ENCODE peak calls at places on chromosomes 13 and 19, in nine cellular contexts. One of them, this sample, is unnamed. For H3K4me1, the result is how much of the 10 kb centered on the place peaks cover.

GRCh38 chr19:41352609-41353465 is 885 bp downstream of the TGFB1 start:
- DNase-seq in A673: peak
- DNase-seq in GM23338: peak
- DNase-seq in MM.1S: peak
- DNase-seq in mucosa of descending colon: peak
- DNase-seq in OCI-LY7: peak
- DNase-seq in breast epithelium: no peak
- DNase-seq in tibial artery: peak
- DNase-seq in aorta: peak
- DNase-seq in this sample: peak

GRCh38 chr19:50002386-50002960 is 22.7 kb downstream of the VRK3 start:
- DNase-seq in A673: no peak
- DNase-seq in GM23338: no peak
- DNase-seq in MM.1S: no peak
- DNase-seq in mucosa of descending colon: no peak
- DNase-seq in OCI-LY7: no peak
- DNase-seq in breast epithelium: no peak
- DNase-seq in tibial artery: no peak
- DNase-seq in aorta: no peak
- DNase-seq in this sample: no peak

GRCh38 chr19:58252102-58252685 is 23.5 kb downstream of the ZNF544 start:
- DNase-seq in A673: no peak
- DNase-seq in GM23338: peak
- DNase-seq in MM.1S: no peak
- DNase-seq in mucosa of descending colon: no peak
- DNase-seq in OCI-LY7: peak
- DNase-seq in breast epithelium: no peak
- DNase-seq in tibial artery: no peak
- DNase-seq in aorta: no peak
- DNase-seq in this sample: no peak

GRCh38 chr13:87147076-87147475 is 524.1 kb upstream of the SLITRK5 start:
- DNase-seq in A673: no peak
- DNase-seq in GM23338: no peak
- DNase-seq in MM.1S: no peak
- DNase-seq in mucosa of descending colon: no peak
- DNase-seq in OCI-LY7: no peak
- DNase-seq in breast epithelium: no peak
- DNase-seq in tibial artery: no peak
- DNase-seq in aorta: no peak
- DNase-seq in this sample: no peak

GRCh38 chr19:35347171-35347929 is at the start of gene FFAR1:
- DNase-seq in A673: no peak
- DNase-seq in GM23338: no peak
- DNase-seq in MM.1S: no peak
- DNase-seq in mucosa of descending colon: peak
- DNase-seq in OCI-LY7: peak
- DNase-seq in breast epithelium: peak
- DNase-seq in tibial artery: peak
- DNase-seq in aorta: peak
- DNase-seq in this sample: no peak

GRCh38 chr19:34974631-34975030 is 10.6 kb upstream of the ZNF792 start:
- DNase-seq in A673: peak
- DNase-seq in GM23338: no peak
- DNase-seq in MM.1S: no peak
- DNase-seq in mucosa of descending colon: no peak
- DNase-seq in OCI-LY7: no peak
- DNase-seq in breast epithelium: no peak
- DNase-seq in tibial artery: no peak
- DNase-seq in aorta: no peak
- DNase-seq in this sample: no peak

GRCh38 chr19:45179063-45179847 is 671 bp downstream of the BLOC1S3 start:
- DNase-seq in A673: peak
- DNase-seq in GM23338: no peak
- DNase-seq in MM.1S: peak
- DNase-seq in mucosa of descending colon: peak
- DNase-seq in OCI-LY7: no peak
- DNase-seq in breast epithelium: no peak
- DNase-seq in tibial artery: no peak
- DNase-seq in aorta: peak
- DNase-seq in this sample: no peak

GRCh38 chr13:46526763-46527162 is 26.2 kb upstream of the LRCH1 start:
- DNase-seq in A673: no peak
- DNase-seq in GM23338: no peak
- DNase-seq in MM.1S: no peak
- DNase-seq in mucosa of descending colon: no peak
- DNase-seq in OCI-LY7: no peak
- DNase-seq in breast epithelium: no peak
- DNase-seq in tibial artery: no peak
- DNase-seq in aorta: no peak
- DNase-seq in this sample: no peak

GRCh38 chr19:48413879-48414623 is 20.6 kb downstream of the GRIN2D start:
- DNase-seq in A673: no peak
- DNase-seq in GM23338: peak
- DNase-seq in MM.1S: no peak
- DNase-seq in mucosa of descending colon: no peak
- DNase-seq in OCI-LY7: no peak
- DNase-seq in breast epithelium: no peak
- DNase-seq in tibial artery: no peak
- DNase-seq in aorta: no peak
- DNase-seq in this sample: no peak

DNA sequence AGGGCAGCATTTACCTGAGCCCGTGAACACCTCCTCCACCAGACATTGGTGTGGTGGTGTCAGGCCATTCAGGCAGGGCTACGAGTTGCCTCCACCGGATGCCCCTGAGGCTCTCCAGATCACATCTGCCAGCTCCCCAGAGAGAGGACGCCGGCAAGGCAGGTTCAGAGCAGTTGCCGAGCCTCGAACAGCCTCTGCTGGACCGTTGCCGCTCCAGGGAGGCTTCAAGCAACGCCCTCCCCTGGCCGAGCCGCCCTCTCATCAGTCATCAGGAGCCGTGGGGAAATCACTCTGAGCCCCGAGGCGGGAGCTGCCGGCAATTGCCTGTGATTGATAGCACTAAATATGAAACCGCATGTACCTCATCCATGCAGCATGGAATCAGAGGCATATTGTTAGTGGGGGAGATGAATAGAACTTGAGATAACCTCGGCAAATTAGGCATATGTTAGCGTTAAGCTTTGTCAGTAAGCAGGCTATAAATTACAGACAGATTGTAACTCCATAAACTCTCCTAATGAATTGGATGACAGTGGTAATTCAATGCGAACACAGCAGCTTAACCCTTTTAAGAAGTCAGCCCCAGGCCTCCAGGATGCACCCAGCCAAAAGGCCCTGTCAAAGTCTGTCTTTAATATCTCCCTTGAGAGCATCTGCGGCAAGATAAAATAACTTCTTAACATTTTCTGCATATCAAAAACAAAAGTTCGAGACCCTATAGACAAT is 29.8 kb upstream of the SPACA7 start:
- DNase-seq in A673: peak
- DNase-seq in GM23338: peak
- DNase-seq in MM.1S: no peak
- DNase-seq in mucosa of descending colon: no peak
- DNase-seq in OCI-LY7: no peak
- DNase-seq in breast epithelium: no peak
- DNase-seq in tibial artery: peak
- DNase-seq in aorta: no peak
- DNase-seq in this sample: no peak
- H3K4me3 ChIP-seq in A673: no peak
- H3K4me3 ChIP-seq in GM23338: no peak
- H3K4me3 ChIP-seq in MM.1S: no peak
- H3K4me3 ChIP-seq in mucosa of descending colon: no peak
- H3K4me3 ChIP-seq in OCI-LY7: no peak
- H3K4me3 ChIP-seq in breast epithelium: no peak
- H3K4me3 ChIP-seq in tibial artery: no peak
- H3K4me3 ChIP-seq in aorta: no peak
- H3K4me3 ChIP-seq in this sample: no peak

GRCh38 chr13:112353856-112354255 is 22.3 kb upstream of the SPACA7 start:
- DNase-seq in A673: no peak
- DNase-seq in GM23338: no peak
- DNase-seq in MM.1S: no peak
- DNase-seq in mucosa of descending colon: no peak
- DNase-seq in OCI-LY7: no peak
- DNase-seq in breast epithelium: no peak
- DNase-seq in tibial artery: peak
- DNase-seq in aorta: no peak
- DNase-seq in this sample: no peak

GRCh38 chr13:112354330-112355273 is 21.6 kb upstream of the SPACA7 start:
- DNase-seq in A673: no peak
- DNase-seq in GM23338: no peak
- DNase-seq in MM.1S: no peak
- DNase-seq in mucosa of descending colon: no peak
- DNase-seq in OCI-LY7: no peak
- DNase-seq in breast epithelium: no peak
- DNase-seq in tibial artery: no peak
- DNase-seq in aorta: no peak
- DNase-seq in this sample: no peak

GRCh38 chr13:112349681-112350080 is 26.5 kb upstream of the SPACA7 start:
- DNase-seq in A673: no peak
- DNase-seq in GM23338: no peak
- DNase-seq in MM.1S: no peak
- DNase-seq in mucosa of descending colon: no peak
- DNase-seq in OCI-LY7: no peak
- DNase-seq in breast epithelium: no peak
- DNase-seq in tibial artery: peak
- DNase-seq in aorta: no peak
- DNase-seq in this sample: no peak

GRCh38 chr13:112350300-112350699 is 25.9 kb upstream of the SPACA7 start:
- DNase-seq in A673: no peak
- DNase-seq in GM23338: no peak
- DNase-seq in MM.1S: no peak
- DNase-seq in mucosa of descending colon: no peak
- DNase-seq in OCI-LY7: no peak
- DNase-seq in breast epithelium: no peak
- DNase-seq in tibial artery: peak
- DNase-seq in aorta: no peak
- DNase-seq in this sample: no peak

DNA sequence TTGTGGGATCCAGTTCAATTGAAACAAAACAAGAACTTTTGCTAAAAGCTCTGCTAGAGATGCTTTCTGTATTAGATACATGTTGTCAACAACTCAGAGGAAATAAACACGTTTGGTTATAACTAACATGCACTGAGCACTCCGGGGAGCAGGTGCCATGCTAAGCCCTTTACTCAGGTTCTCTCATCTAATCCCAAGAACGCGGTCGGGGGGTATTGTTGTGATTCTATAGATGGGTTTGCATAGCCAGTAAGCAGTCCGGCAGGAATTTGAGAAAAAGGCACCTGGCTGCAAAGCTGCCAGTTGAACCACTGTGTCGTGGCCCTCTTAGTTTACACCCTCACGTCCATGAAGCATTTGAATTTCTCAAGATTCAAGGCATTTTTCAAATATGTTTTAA is 24.3 kb upstream of the SPACA7 start:
- DNase-seq in A673: no peak
- DNase-seq in GM23338: no peak
- DNase-seq in MM.1S: no peak
- DNase-seq in mucosa of descending colon: no peak
- DNase-seq in OCI-LY7: no peak
- DNase-seq in breast epithelium: no peak
- DNase-seq in tibial artery: peak
- DNase-seq in aorta: no peak
- DNase-seq in this sample: no peak
- H3K4me1 ChIP-seq in A673: under half
- H3K4me1 ChIP-seq in GM23338: under half
- H3K4me1 ChIP-seq in MM.1S: under half
- H3K4me1 ChIP-seq in mucosa of descending colon: under half
- H3K4me1 ChIP-seq in OCI-LY7: under half
- H3K4me1 ChIP-seq in breast epithelium: under half
- H3K4me1 ChIP-seq in tibial artery: under half
- H3K4me1 ChIP-seq in aorta: under half
- H3K4me1 ChIP-seq in this sample: under half

GRCh38 chr13:59447846-59448620 is 715.7 kb downstream of the DIAPH3 start:
- DNase-seq in A673: no peak
- DNase-seq in GM23338: peak
- DNase-seq in MM.1S: no peak
- DNase-seq in mucosa of descending colon: no peak
- DNase-seq in OCI-LY7: no peak
- DNase-seq in breast epithelium: no peak
- DNase-seq in tibial artery: no peak
- DNase-seq in aorta: no peak
- DNase-seq in this sample: no peak

GRCh38 chr13:59444210-59444857 is 719.4 kb downstream of the DIAPH3 start:
- DNase-seq in A673: no peak
- DNase-seq in GM23338: no peak
- DNase-seq in MM.1S: no peak
- DNase-seq in mucosa of descending colon: no peak
- DNase-seq in OCI-LY7: no peak
- DNase-seq in breast epithelium: no peak
- DNase-seq in tibial artery: no peak
- DNase-seq in aorta: no peak
- DNase-seq in this sample: no peak

GRCh38 chr13:59446391-59446790 is 717.3 kb downstream of the DIAPH3 start:
- DNase-seq in A673: peak
- DNase-seq in GM23338: no peak
- DNase-seq in MM.1S: no peak
- DNase-seq in mucosa of descending colon: no peak
- DNase-seq in OCI-LY7: no peak
- DNase-seq in breast epithelium: no peak
- DNase-seq in tibial artery: no peak
- DNase-seq in aorta: no peak
- DNase-seq in this sample: no peak

GRCh38 chr13:59447031-59447430 is 716.7 kb downstream of the DIAPH3 start:
- DNase-seq in A673: peak
- DNase-seq in GM23338: no peak
- DNase-seq in MM.1S: no peak
- DNase-seq in mucosa of descending colon: no peak
- DNase-seq in OCI-LY7: no peak
- DNase-seq in breast epithelium: no peak
- DNase-seq in tibial artery: no peak
- DNase-seq in aorta: no peak
- DNase-seq in this sample: no peak

DNA sequence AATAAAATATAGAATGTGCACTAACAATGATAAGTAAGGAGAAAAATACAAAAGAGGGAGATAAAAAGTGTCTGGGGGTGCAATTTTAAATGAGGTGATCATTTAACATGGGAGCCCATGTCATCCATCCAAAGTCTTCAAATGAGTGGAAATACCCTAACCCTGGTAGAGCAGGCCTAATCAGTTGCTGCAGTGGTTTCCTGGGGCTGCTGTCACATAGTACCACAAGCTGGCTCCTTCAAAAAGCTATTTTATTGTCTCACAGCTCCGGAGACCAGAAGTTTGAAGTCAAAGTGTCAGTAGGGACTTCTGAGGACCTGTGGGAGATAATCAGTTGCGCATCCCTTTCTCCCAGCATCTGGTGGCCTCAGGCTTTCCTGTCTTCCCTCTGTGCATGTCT is 717.9 kb downstream of the DIAPH3 start:
- DNase-seq in A673: no peak
- DNase-seq in GM23338: peak
- DNase-seq in MM.1S: no peak
- DNase-seq in mucosa of descending colon: no peak
- DNase-seq in OCI-LY7: no peak
- DNase-seq in breast epithelium: no peak
- DNase-seq in tibial artery: no peak
- DNase-seq in aorta: no peak
- DNase-seq in this sample: no peak
- H3K4me3 ChIP-seq in A673: no peak
- H3K4me3 ChIP-seq in GM23338: no peak
- H3K4me3 ChIP-seq in MM.1S: no peak
- H3K4me3 ChIP-seq in mucosa of descending colon: no peak
- H3K4me3 ChIP-seq in OCI-LY7: no peak
- H3K4me3 ChIP-seq in breast epithelium: no peak
- H3K4me3 ChIP-seq in tibial artery: no peak
- H3K4me3 ChIP-seq in aorta: no peak
- H3K4me3 ChIP-seq in this sample: no peak

GRCh38 chr19:29680447-29680846 is 15.2 kb downstream of the PLEKHF1 start:
- DNase-seq in A673: no peak
- DNase-seq in GM23338: no peak
- DNase-seq in MM.1S: no peak
- DNase-seq in mucosa of descending colon: peak
- DNase-seq in OCI-LY7: peak
- DNase-seq in breast epithelium: no peak
- DNase-seq in tibial artery: no peak
- DNase-seq in aorta: no peak
- DNase-seq in this sample: no peak
- H3K4me1 ChIP-seq in A673: under half
- H3K4me1 ChIP-seq in GM23338: under half
- H3K4me1 ChIP-seq in MM.1S: under half
- H3K4me1 ChIP-seq in mucosa of descending colon: under half
- H3K4me1 ChIP-seq in OCI-LY7: under half
- H3K4me1 ChIP-seq in breast epithelium: half or more
- H3K4me1 ChIP-seq in tibial artery: half or more
- H3K4me1 ChIP-seq in aorta: under half
- H3K4me1 ChIP-seq in this sample: under half

This sample was measured in right atrium auricular region.